ENCODE peak calls at places on chromosome X, in eight cellular contexts. U, T, J, I, B, V, H and M are unnamed samples.

GRCh38 chrX:45009371-45010000 is 136.5 kb downstream of the KDM6A start:
- DNase-seq in U (no peak), T (peak; percentile 31), J (no peak), I (no peak), B (no peak), V (peak; percentile 53), H (no peak), M (no peak)

GRCh38 chrX:44012484-44013096 is 39.4 kb upstream of the NDP start:
- DNase-seq in U (peak; percentile 39), T (peak; percentile 85), J (peak; percentile 49), I (peak; percentile 63), B (no peak), V (peak; percentile 85), H (no peak), M (no peak)

GRCh38 chrX:106401965-106402559 is 209.7 kb upstream of the RADX start:
- DNase-seq in U (no peak), T (no peak), J (peak; percentile 52), I (no peak), B (no peak), V (no peak), H (no peak), M (no peak)

GRCh38 chrX:107731831-107732502 is 43.6 kb downstream of the TSC22D3 start:
- DNase-seq in U (peak; percentile 92), T (peak; percentile 49), J (peak; percentile 83), I (peak; percentile 90), B (no peak), V (peak; percentile 87), H (peak; percentile 72), M (peak; percentile 89)

GRCh38 chrX:31483336-31483735 is 411.5 kb upstream of the FTHL17 start:
- DNase-seq in U (no peak), T (peak; percentile 63), J (no peak), I (no peak), B (no peak), V (peak; percentile 74), H (no peak), M (peak; percentile 62)

GRCh38 chrX:152061083-152061482 is 77.3 kb downstream of the MAGEA10 start:
- DNase-seq in U (no peak), T (no peak), J (no peak), I (no peak), B (no peak), V (no peak), H (no peak), M (no peak)

GRCh38 chrX:41275661-41276609 is 58.0 kb upstream of the DDX3X start:
- DNase-seq in U (peak; percentile 58), T (peak; percentile 49), J (peak; percentile 77), I (peak; percentile 83), B (peak; percentile 50), V (peak; percentile 62), H (peak; percentile 52), M (no peak)

GRCh38 chrX:24993887-24994286 is 21.9 kb downstream of the ARX start:
- DNase-seq in U (no peak), T (no peak), J (no peak), I (no peak), B (no peak), V (no peak), H (no peak), M (no peak)

GRCh38 chrX:44343412-44343942 is at the start of gene EFHC2:
- DNase-seq in U (peak; percentile 33), T (peak; percentile 12), J (peak; percentile 62), I (peak; percentile 71), B (peak; percentile 1), V (peak; percentile 5), H (peak; percentile 71), M (no peak)

GRCh38 chrX:71181558-71181909 is 36.9 kb downstream of the NLGN3 start:
- DNase-seq in U (no peak), T (no peak), J (peak; percentile 59), I (no peak), B (no peak), V (no peak), H (peak; percentile 12), M (no peak)

GRCh38 chrX:2576793-2577192 is 76.0 kb upstream of the DHRSX start:
- DNase-seq in U (no peak), T (no peak), J (no peak), I (no peak), B (no peak), V (peak; percentile 13), H (peak; percentile 47), M (no peak)

GRCh38 chrX:129876734-129877395 is 29.1 kb upstream of the UTP14A start:
- DNase-seq in U (peak; percentile 29), T (peak; percentile 69), J (no peak), I (no peak), B (no peak), V (peak; percentile 42), H (no peak), M (peak; percentile 16)

GRCh38 chrX:10360121-10360520 is 203.3 kb downstream of the CLCN4 start:
- DNase-seq in U (no peak), T (peak; percentile 0), J (no peak), I (no peak), B (no peak), V (peak; percentile 6), H (no peak), M (no peak)

GRCh38 chrX:154380153-154380552 is 1.1 kb downstream of the EMD start:
- DNase-seq in U (no peak), T (no peak), J (no peak), I (peak; percentile 53), B (no peak), V (peak; percentile 40), H (no peak), M (no peak)

GRCh38 chrX:30275498-30275897 is 28.6 kb downstream of the MAGEB1 start:
- DNase-seq in U (no peak), T (peak; percentile 24), J (no peak), I (no peak), B (no peak), V (peak; percentile 54), H (no peak), M (no peak)

GRCh38 chrX:126137899-126138298 is 28.2 kb downstream of the DCAF12L2 start:
- DNase-seq in U (no peak), T (no peak), J (no peak), I (no peak), B (no peak), V (no peak), H (no peak), M (no peak)

GRCh38 chrX:9566150-9566621 is 101.3 kb downstream of the TBL1X start:
- DNase-seq in U (no peak), T (peak; percentile 87), J (peak; percentile 75), I (no peak), B (no peak), V (peak; percentile 87), H (peak; percentile 8), M (peak; percentile 73)

GRCh38 chrX:50067435-50068292 is 133.1 kb downstream of the AKAP4 start:
- DNase-seq in U (peak; percentile 44), T (no peak), J (peak; percentile 71), I (no peak), B (no peak), V (peak; percentile 36), H (no peak), M (peak; percentile 9)

GRCh38 chrX:12309733-12310054 is 171.4 kb downstream of the FRMPD4 start:
- DNase-seq in U (no peak), T (no peak), J (no peak), I (no peak), B (no peak), V (no peak), H (no peak), M (no peak)

DNA sequence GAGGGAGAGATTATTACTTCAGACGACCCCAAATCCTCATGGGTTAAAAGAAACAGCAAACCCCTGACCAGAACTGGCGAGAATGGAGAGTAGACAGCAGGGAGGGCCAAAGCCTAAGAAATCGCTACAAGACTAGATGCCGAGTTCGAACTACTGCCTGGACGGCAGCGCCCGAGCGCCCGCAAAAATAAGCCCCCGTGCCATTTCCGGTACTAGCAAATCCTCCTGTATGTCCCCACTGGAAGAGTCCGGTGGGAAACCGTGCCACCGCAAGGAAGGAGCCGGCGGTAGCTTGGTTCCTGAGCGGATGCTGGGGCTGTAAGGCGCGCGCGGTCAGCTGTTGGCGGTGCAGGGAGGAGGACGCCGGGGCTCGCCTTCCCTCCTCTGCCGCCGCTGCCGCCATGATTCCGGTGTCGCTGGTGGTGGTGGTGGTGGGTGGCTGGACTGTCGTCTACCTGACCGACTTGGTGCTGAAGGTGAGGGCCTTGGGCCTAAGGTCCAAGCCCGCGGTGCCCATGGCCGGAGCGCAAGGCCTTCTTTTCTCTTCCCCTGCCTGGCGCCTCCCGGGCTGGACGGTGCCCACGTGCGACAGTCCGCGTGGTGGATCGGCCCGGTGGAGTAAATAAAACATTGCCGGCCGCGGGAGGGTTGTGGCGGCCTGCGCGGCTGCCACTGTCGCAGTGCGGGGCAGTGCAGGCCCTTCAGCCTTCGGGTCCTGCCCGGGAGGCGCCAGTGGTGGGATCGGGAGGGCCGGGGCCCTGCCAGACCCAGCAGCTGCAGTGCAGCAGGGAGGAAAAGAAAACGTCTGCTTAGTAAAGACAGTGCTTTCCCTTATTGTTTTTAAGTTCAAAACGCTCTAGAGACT is at the start of gene MBTPS2:
- DNase-seq in U (peak; percentile 81), T (peak; percentile 92), J (peak; percentile 90), I (peak; percentile 87), B (peak; percentile 91), V (peak; percentile 89), H (peak; percentile 56), M (peak; percentile 59)
- TF ChIP-seq CTCF in U (no peak), T (peak; percentile 37), J (no peak), I (peak; percentile 6), B (no peak), V (peak; percentile 2), H (peak; percentile 61), M (no peak)

DNA sequence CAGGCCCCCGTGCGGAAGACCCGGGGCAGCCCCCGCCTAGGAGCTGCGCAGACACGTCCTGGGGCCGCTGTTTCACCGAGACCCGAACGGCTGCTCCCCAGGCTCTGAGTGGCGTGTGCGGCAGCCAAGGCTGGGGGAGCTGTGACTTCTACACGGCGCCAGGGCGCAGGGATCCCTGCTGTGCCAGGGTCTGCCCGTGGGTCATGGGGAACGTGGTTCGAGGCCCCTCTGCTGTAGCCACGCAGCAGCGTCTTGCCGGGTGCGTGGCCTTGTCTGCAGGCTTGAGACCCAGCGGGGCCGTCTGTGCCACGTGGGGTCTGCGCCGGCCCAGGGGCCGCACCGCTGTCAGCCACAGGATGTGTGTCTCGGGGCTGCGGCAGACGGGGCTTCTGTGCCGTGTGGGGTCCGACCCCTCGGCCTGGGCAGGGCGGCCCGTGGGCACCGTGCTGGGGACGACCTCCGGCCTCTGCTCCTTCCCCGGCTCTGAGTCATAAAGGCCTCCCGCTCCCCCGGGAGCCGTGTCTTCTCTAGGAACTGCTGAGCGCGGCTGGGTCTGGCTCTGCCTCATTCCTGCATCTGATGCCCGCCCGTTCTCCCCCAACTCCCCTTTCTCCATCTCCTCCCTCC is 12.7 kb upstream of the GTPBP6 start:
- DNase-seq in U (no peak), T (peak; percentile 39), J (no peak), I (peak; percentile 64), B (no peak), V (peak; percentile 49), H (no peak), M (no peak)
- H3K4me3 ChIP-seq in U (no peak overlapping the region), T (peak overlapping the region; percentile 23), J (no peak overlapping the region), I (peak overlapping the region; percentile 8), B (no peak overlapping the region), V (no peak overlapping the region), H (no peak overlapping the region), M (no peak overlapping the region)

GRCh38 chrX:114338870-114339269 is 245.0 kb upstream of the HTR2C start:
- DNase-seq in U (no peak), T (no peak), J (no peak), I (no peak), B (no peak), V (peak; percentile 0), H (no peak), M (no peak)

GRCh38 chrX:114334473-114334982 is 249.4 kb upstream of the HTR2C start:
- DNase-seq in U (no peak), T (no peak), J (no peak), I (no peak), B (no peak), V (no peak), H (no peak), M (no peak)
- TF ChIP-seq CTCF in U (no peak), T (no peak), J (no peak), I (no peak), B (no peak), V (no peak), H (no peak), M (no peak)

GRCh38 chrX:76550016-76550415 is 122.5 kb downstream of the MAGEE1 start:
- DNase-seq in U (no peak), T (no peak), J (no peak), I (no peak), B (no peak), V (no peak), H (no peak), M (no peak)
- H3K4me3 ChIP-seq in U (no peak overlapping the region), T (no peak overlapping the region), J (no peak overlapping the region), I (no peak overlapping the region), B (no peak overlapping the region), V (no peak overlapping the region), H (no peak overlapping the region), M (no peak overlapping the region)